ENCODE peak calls at places on chromosomes 7 and 10, in five cellular contexts. G is SK-N-SH, V is PC-9, K is heart left ventricle, J is IMR-90. D is an unnamed sample. For H3K4me1, the result is how much of the 10 kb centered on the place peaks cover.

GRCh38 chr10:43865275-43866135 is 216.8 kb upstream of the ZNF32 start:
- DNase-seq in G (peak), J (no peak), V (no peak), K (no peak), D (peak)

GRCh38 chr10:98041352-98042043 is 11.1 kb upstream of the CRTAC1 start:
- DNase-seq in K (peak), V (no peak), G (peak), J (peak), D (peak)

GRCh38 chr7:129612112-129613015 is 844 bp downstream of the NRF1 start:
- DNase-seq in G (peak), J (peak), V (no peak), K (peak), D (no peak)

GRCh38 chr10:75430000-75430763 is 1.2 kb upstream of the LRMDA start:
- DNase-seq in J (no peak), V (peak), K (peak), G (no peak), D (no peak)

GRCh38 chr10:13095094-13095493 is 4.9 kb upstream of the OPTN start:
- DNase-seq in G (no peak), K (no peak), V (no peak), J (no peak), D (no peak)

GRCh38 chr10:123149568-123150228 is 1.8 kb downstream of the HMX2 start:
- DNase-seq in V (no peak), G (peak), K (no peak), J (peak), D (no peak)

GRCh38 chr7:84194484-84195260 is at the start of gene SEMA3A:
- DNase-seq in G (peak), K (peak), J (peak), V (no peak), D (no peak)

GRCh38 chr10:1612910-1613309 is 124.4 kb downstream of the ADARB2 start:
- DNase-seq in V (no peak), J (no peak), K (no peak), G (no peak), D (no peak)

GRCh38 chr10:102009801-102010425 is 46.1 kb downstream of the ARMH3 start:
- DNase-seq in V (peak), J (peak), K (peak), G (peak), D (peak)

GRCh38 chr10:133388265-133388972 is 5.5 kb upstream of the MTG1 start:
- DNase-seq in G (no peak), J (no peak), V (no peak), K (no peak), D (no peak)

GRCh38 chr10:51983481-51983880 is 284.1 kb upstream of the CSTF2T start:
- DNase-seq in G (no peak), K (no peak), J (no peak), V (no peak), D (no peak)

GRCh38 chr10:79152423-79152817 is 83.7 kb downstream of the ZMIZ1 start:
- DNase-seq in G (no peak), K (peak), J (no peak), V (no peak), D (no peak)

GRCh38 chr7:135420786-135421185 is 89.1 kb downstream of the CNOT4 start:
- DNase-seq in K (no peak), J (peak), V (no peak), G (no peak), D (no peak)

GRCh38 chr10:44988957-44989620 is 10.5 kb upstream of the DEPP1 start:
- DNase-seq in J (no peak), G (no peak), V (no peak), K (no peak), D (peak)

GRCh38 chr7:120725376-120726039 is 132.4 kb downstream of the TSPAN12 start:
- DNase-seq in G (peak), V (no peak), K (no peak), J (peak), D (no peak)

GRCh38 chr7:34081931-34082330 is 176.6 kb downstream of the BMPER start:
- DNase-seq in J (no peak), V (no peak), K (no peak), G (no peak), D (no peak)

GRCh38 chr7:15561840-15562239 is at the start of gene AGMO:
- DNase-seq in J (no peak), K (peak), V (no peak), G (no peak), D (peak)

GRCh38 chr10:34580643-34581042 is 234.5 kb downstream of the PARD3 start:
- DNase-seq in K (no peak), J (peak), V (peak), G (no peak), D (no peak)

GRCh38 chr7:156031679-156032478 is 219.6 kb upstream of the SHH start:
- DNase-seq in G (no peak), K (no peak), J (no peak), V (no peak), D (peak)

GRCh38 chr10:108358912-108359311 is 1194.4 kb upstream of the SORCS1 start:
- DNase-seq in V (peak), J (peak), K (no peak), G (peak), D (no peak)

GRCh38 chr7:156184164-156184563 is 371.9 kb upstream of the SHH start:
- DNase-seq in V (no peak), J (no peak), K (no peak), G (no peak), D (no peak)

GRCh38 chr7:124662937-124663336 is 102.7 kb downstream of the GPR37 start:
- DNase-seq in G (no peak), K (no peak), J (no peak), V (no peak), D (no peak)

GRCh38 chr10:127872871-127873600 is 19.7 kb downstream of the CLRN3 start:
- DNase-seq in K (no peak), J (no peak), G (no peak), V (no peak), D (peak)
- TF ChIP-seq CTCF in K (no peak), J (no peak), G (no peak), V (no peak), D (no peak)

GRCh38 chr10:100913470-100913865 is 705 bp downstream of the SLF2 start:
- DNase-seq in V (no peak), J (no peak), G (no peak), K (no peak), D (no peak)
- H3K27ac ChIP-seq in V (no peak), J (no peak), G (peak), K (peak), D (peak)

GRCh38 chr7:21806388-21806787 is 139.3 kb downstream of the CDCA7L start:
- DNase-seq in V (no peak), G (no peak), J (no peak), K (no peak), D (no peak)
- H3K4me1 ChIP-seq in V (under half), G (under half), J (under half), K (under half), D (under half)

GRCh38 chr7:149800169-149800555 is 26.8 kb upstream of the ZNF467 start:
- DNase-seq in K (no peak), G (no peak), V (no peak), J (no peak), D (no peak)

GRCh38 chr7:149801816-149802215 is 28.4 kb upstream of the ZNF467 start:
- DNase-seq in V (no peak), K (no peak), J (no peak), G (no peak), D (no peak)

GRCh38 chr7:149801002-149801566 is 27.7 kb upstream of the ZNF467 start:
- DNase-seq in G (no peak), K (no peak), J (no peak), V (no peak), D (no peak)

GRCh38 chr7:149797771-149798170 is 24.4 kb upstream of the ZNF467 start:
- DNase-seq in K (no peak), V (no peak), G (no peak), J (no peak), D (no peak)

DNA sequence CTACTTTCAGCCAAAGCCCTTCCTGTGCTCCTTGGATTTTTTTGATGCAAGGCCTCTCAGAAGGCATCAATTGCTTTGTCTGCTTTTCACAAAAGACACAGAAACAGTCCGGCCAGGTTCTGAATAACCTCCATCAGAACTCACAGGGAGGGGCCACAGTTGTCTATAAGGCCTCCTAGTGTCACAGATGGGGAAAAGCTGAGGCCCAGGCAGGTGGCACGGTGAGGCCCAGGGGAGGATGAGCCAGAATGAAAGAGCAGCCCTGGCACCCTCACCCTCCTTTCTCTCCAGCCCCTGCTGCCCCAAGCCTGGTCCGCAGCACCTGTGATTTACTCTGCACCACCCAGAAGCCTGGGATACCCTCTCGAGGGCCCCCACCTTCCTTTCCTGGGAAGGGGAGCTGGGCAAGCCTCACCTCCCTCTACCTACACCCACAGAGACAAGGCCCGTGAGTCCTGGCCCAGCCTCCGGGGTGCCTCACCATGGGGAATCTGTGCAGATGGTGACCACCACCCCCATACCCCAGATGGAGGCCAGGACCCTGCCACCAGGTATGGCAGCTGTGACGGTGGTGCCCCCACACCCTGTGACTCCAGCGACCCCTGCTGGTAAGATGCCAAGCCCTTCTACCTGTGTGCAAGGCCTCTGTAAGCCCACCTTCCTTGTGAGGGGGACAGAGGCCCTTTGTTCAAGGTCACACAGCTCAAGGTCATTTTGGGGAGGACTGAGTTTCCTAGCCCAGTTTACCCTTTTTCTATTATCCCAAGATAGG is 26.2 kb upstream of the ZNF467 start:
- DNase-seq in K (no peak), G (peak), V (no peak), J (no peak), D (no peak)
- TF ChIP-seq CTCF in K (peak), G (peak), V (peak), J (peak), D (no peak)

GRCh38 chr10:110840923-110841428 is 30.8 kb upstream of the PDCD4 start:
- DNase-seq in K (no peak), G (no peak), V (no peak), J (no peak), D (no peak)
- H3K27ac ChIP-seq in K (no peak), G (no peak), V (no peak), J (no peak), D (no peak)

DNA sequence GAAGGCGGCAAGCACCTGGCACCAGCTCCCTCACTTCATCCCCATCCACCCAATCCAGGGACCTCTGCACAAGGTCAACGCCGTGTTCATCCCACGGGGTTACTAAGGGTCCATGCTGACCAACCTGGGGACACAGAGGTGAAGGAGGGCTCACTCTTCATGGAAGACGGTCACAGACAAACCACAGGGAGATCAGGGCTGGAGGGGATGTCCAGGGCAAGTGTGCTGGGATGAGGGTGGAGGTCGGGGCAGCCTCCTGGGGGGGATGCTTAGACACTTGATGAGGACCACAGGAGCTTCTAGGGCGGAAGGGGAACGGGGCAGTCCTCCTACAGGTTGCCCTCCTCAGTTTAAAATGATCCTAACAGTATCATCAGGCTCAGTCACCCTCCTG is 46.7 kb downstream of the FAM53B start:
- DNase-seq in V (no peak), J (no peak), G (no peak), K (no peak), D (no peak)
- H3K4me1 ChIP-seq in V (under half), J (under half), G (under half), K (half or more), D (under half)

GRCh38 chr7:2445047-2445446 is 31.2 kb downstream of the GRIFIN start:
- DNase-seq in J (no peak), K (no peak), V (no peak), G (no peak), D (no peak)
- TF ChIP-seq CTCF in J (no peak), K (no peak), V (no peak), G (no peak), D (no peak)

D was measured in right atrium auricular region.